ENCODE peak calls at places on chromosome 13, in nine cellular contexts. One of them, this sample, is unnamed. For H3K27me3, the result is how much of the 10 kb centered on the place peaks cover.

GRCh38 chr13:26384587-26384986 is 130.7 kb downstream of the CDK8 start:
- DNase-seq in heart right ventricle: no peak
- DNase-seq in IMR-90: no peak
- DNase-seq in cardiac muscle cell: no peak
- DNase-seq in sigmoid colon: no peak
- DNase-seq in fibroblast of lung: no peak
- DNase-seq in HL-60: no peak
- DNase-seq in transverse colon: no peak
- DNase-seq in brain microvascular endothelial cell: no peak
- DNase-seq in this sample: no peak

GRCh38 chr13:49444517-49445395 is 682 bp downstream of the SETDB2 start:
- DNase-seq in cardiac muscle cell: peak
- DNase-seq in heart right ventricle: no peak
- DNase-seq in IMR-90: peak
- DNase-seq in HL-60: peak
- DNase-seq in fibroblast of lung: peak
- DNase-seq in brain microvascular endothelial cell: no peak
- DNase-seq in sigmoid colon: no peak
- DNase-seq in transverse colon: peak
- DNase-seq in this sample: no peak

GRCh38 chr13:30898721-30899188 is 7.3 kb upstream of the MEDAG start:
- DNase-seq in fibroblast of lung: peak
- DNase-seq in brain microvascular endothelial cell: peak
- DNase-seq in transverse colon: no peak
- DNase-seq in IMR-90: peak
- DNase-seq in sigmoid colon: no peak
- DNase-seq in HL-60: no peak
- DNase-seq in cardiac muscle cell: peak
- DNase-seq in heart right ventricle: no peak
- DNase-seq in this sample: peak

GRCh38 chr13:94192576-94192975 is 286.9 kb downstream of the DCT start:
- DNase-seq in fibroblast of lung: peak
- DNase-seq in IMR-90: peak
- DNase-seq in heart right ventricle: no peak
- DNase-seq in brain microvascular endothelial cell: peak
- DNase-seq in sigmoid colon: no peak
- DNase-seq in HL-60: peak
- DNase-seq in transverse colon: peak
- DNase-seq in cardiac muscle cell: peak
- DNase-seq in this sample: no peak

GRCh38 chr13:33940256-33940655 is 122.3 kb downstream of the RFC3 start:
- DNase-seq in brain microvascular endothelial cell: no peak
- DNase-seq in transverse colon: no peak
- DNase-seq in HL-60: no peak
- DNase-seq in cardiac muscle cell: no peak
- DNase-seq in sigmoid colon: no peak
- DNase-seq in IMR-90: no peak
- DNase-seq in fibroblast of lung: no peak
- DNase-seq in heart right ventricle: no peak
- DNase-seq in this sample: no peak

GRCh38 chr13:41700790-41701310 is 243.5 kb downstream of the RGCC start:
- DNase-seq in brain microvascular endothelial cell: peak
- DNase-seq in fibroblast of lung: peak
- DNase-seq in heart right ventricle: no peak
- DNase-seq in sigmoid colon: no peak
- DNase-seq in HL-60: peak
- DNase-seq in IMR-90: peak
- DNase-seq in transverse colon: no peak
- DNase-seq in cardiac muscle cell: peak
- DNase-seq in this sample: peak

GRCh38 chr13:48817166-48817802 is 158.4 kb upstream of the FNDC3A start:
- DNase-seq in HL-60: no peak
- DNase-seq in fibroblast of lung: no peak
- DNase-seq in heart right ventricle: no peak
- DNase-seq in sigmoid colon: no peak
- DNase-seq in transverse colon: no peak
- DNase-seq in brain microvascular endothelial cell: no peak
- DNase-seq in cardiac muscle cell: no peak
- DNase-seq in IMR-90: no peak
- DNase-seq in this sample: no peak

GRCh38 chr13:113584870-113585671 is 518 bp downstream of the TFDP1 start:
- DNase-seq in sigmoid colon: peak
- DNase-seq in brain microvascular endothelial cell: no peak
- DNase-seq in fibroblast of lung: peak
- DNase-seq in cardiac muscle cell: no peak
- DNase-seq in HL-60: no peak
- DNase-seq in heart right ventricle: no peak
- DNase-seq in transverse colon: peak
- DNase-seq in IMR-90: no peak
- DNase-seq in this sample: no peak

GRCh38 chr13:81381560-81381959 is 1040.6 kb upstream of the SPRY2 start:
- DNase-seq in transverse colon: no peak
- DNase-seq in brain microvascular endothelial cell: no peak
- DNase-seq in fibroblast of lung: no peak
- DNase-seq in cardiac muscle cell: no peak
- DNase-seq in IMR-90: no peak
- DNase-seq in heart right ventricle: no peak
- DNase-seq in HL-60: no peak
- DNase-seq in sigmoid colon: no peak
- DNase-seq in this sample: no peak

GRCh38 chr13:74110053-74110452 is 24.2 kb downstream of the KLF12 start:
- DNase-seq in transverse colon: peak
- DNase-seq in HL-60: no peak
- DNase-seq in heart right ventricle: no peak
- DNase-seq in brain microvascular endothelial cell: no peak
- DNase-seq in cardiac muscle cell: no peak
- DNase-seq in sigmoid colon: no peak
- DNase-seq in IMR-90: no peak
- DNase-seq in fibroblast of lung: no peak
- DNase-seq in this sample: no peak

GRCh38 chr13:98768522-98768921 is 16.1 kb upstream of the SLC15A1 start:
- DNase-seq in cardiac muscle cell: no peak
- DNase-seq in heart right ventricle: no peak
- DNase-seq in IMR-90: no peak
- DNase-seq in HL-60: peak
- DNase-seq in sigmoid colon: no peak
- DNase-seq in transverse colon: no peak
- DNase-seq in brain microvascular endothelial cell: no peak
- DNase-seq in fibroblast of lung: no peak
- DNase-seq in this sample: no peak

GRCh38 chr13:67509039-67509438 is 278.9 kb upstream of the PCDH9 start:
- DNase-seq in transverse colon: no peak
- DNase-seq in fibroblast of lung: no peak
- DNase-seq in brain microvascular endothelial cell: no peak
- DNase-seq in HL-60: no peak
- DNase-seq in IMR-90: no peak
- DNase-seq in heart right ventricle: no peak
- DNase-seq in cardiac muscle cell: no peak
- DNase-seq in sigmoid colon: no peak
- DNase-seq in this sample: no peak

GRCh38 chr13:83780201-83780600 is 102.1 kb downstream of the SLITRK1 start:
- DNase-seq in IMR-90: peak
- DNase-seq in sigmoid colon: no peak
- DNase-seq in HL-60: peak
- DNase-seq in transverse colon: no peak
- DNase-seq in heart right ventricle: no peak
- DNase-seq in fibroblast of lung: peak
- DNase-seq in cardiac muscle cell: peak
- DNase-seq in brain microvascular endothelial cell: peak
- DNase-seq in this sample: no peak

GRCh38 chr13:38590796-38591507 is 95.9 kb upstream of the FREM2 start:
- DNase-seq in HL-60: no peak
- DNase-seq in sigmoid colon: no peak
- DNase-seq in brain microvascular endothelial cell: no peak
- DNase-seq in transverse colon: no peak
- DNase-seq in fibroblast of lung: no peak
- DNase-seq in IMR-90: no peak
- DNase-seq in heart right ventricle: no peak
- DNase-seq in cardiac muscle cell: no peak
- DNase-seq in this sample: no peak

GRCh38 chr13:42011601-42012401 is 36.6 kb upstream of the DGKH start:
- DNase-seq in fibroblast of lung: no peak
- DNase-seq in cardiac muscle cell: no peak
- DNase-seq in HL-60: no peak
- DNase-seq in IMR-90: no peak
- DNase-seq in sigmoid colon: no peak
- DNase-seq in transverse colon: no peak
- DNase-seq in brain microvascular endothelial cell: no peak
- DNase-seq in heart right ventricle: peak
- DNase-seq in this sample: no peak

GRCh38 chr13:86446311-86446710 is 647.1 kb upstream of the SLITRK6 start:
- DNase-seq in sigmoid colon: no peak
- DNase-seq in IMR-90: peak
- DNase-seq in cardiac muscle cell: peak
- DNase-seq in transverse colon: no peak
- DNase-seq in heart right ventricle: no peak
- DNase-seq in brain microvascular endothelial cell: peak
- DNase-seq in fibroblast of lung: peak
- DNase-seq in HL-60: no peak
- DNase-seq in this sample: no peak

GRCh38 chr13:51246411-51247298 is 24.5 kb downstream of the FAM124A start:
- DNase-seq in IMR-90: no peak
- DNase-seq in sigmoid colon: peak
- DNase-seq in fibroblast of lung: no peak
- DNase-seq in cardiac muscle cell: no peak
- DNase-seq in brain microvascular endothelial cell: no peak
- DNase-seq in HL-60: no peak
- DNase-seq in heart right ventricle: peak
- DNase-seq in transverse colon: peak
- DNase-seq in this sample: no peak

GRCh38 chr13:79369226-79369625 is 36.8 kb downstream of the RBM26 start:
- DNase-seq in brain microvascular endothelial cell: no peak
- DNase-seq in HL-60: no peak
- DNase-seq in transverse colon: no peak
- DNase-seq in fibroblast of lung: no peak
- DNase-seq in cardiac muscle cell: no peak
- DNase-seq in IMR-90: no peak
- DNase-seq in sigmoid colon: no peak
- DNase-seq in heart right ventricle: no peak
- DNase-seq in this sample: no peak

GRCh38 chr13:64078025-64078424 is 2662.4 kb upstream of the PCDH20 start:
- DNase-seq in transverse colon: no peak
- DNase-seq in heart right ventricle: no peak
- DNase-seq in cardiac muscle cell: no peak
- DNase-seq in HL-60: no peak
- DNase-seq in brain microvascular endothelial cell: no peak
- DNase-seq in IMR-90: no peak
- DNase-seq in fibroblast of lung: no peak
- DNase-seq in sigmoid colon: no peak
- DNase-seq in this sample: no peak

GRCh38 chr13:46756977-46757376 is 40.0 kb downstream of the ESD start:
- DNase-seq in HL-60: no peak
- DNase-seq in brain microvascular endothelial cell: peak
- DNase-seq in IMR-90: peak
- DNase-seq in cardiac muscle cell: peak
- DNase-seq in sigmoid colon: no peak
- DNase-seq in transverse colon: no peak
- DNase-seq in heart right ventricle: no peak
- DNase-seq in fibroblast of lung: peak
- DNase-seq in this sample: no peak

DNA sequence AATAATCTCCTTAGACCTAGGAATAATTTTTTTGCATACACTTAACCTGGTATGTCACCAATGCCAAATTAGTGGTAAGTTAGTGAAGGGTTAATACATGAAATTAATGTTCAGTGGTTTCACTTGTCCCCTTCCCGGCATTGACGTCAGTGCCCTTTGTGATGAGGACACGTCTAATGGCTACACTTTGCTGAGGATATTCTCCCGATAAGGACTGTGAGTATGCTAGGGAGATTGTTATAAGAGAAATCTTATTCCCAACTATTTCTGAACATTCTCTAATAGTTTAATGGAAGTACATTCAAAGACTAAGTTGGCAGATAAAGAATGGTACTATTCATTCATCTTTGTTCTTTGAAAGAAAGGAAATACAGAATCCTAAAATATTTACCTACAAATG is 102.4 kb downstream of the TNFRSF19 start:
- DNase-seq in sigmoid colon: no peak
- DNase-seq in IMR-90: peak
- DNase-seq in brain microvascular endothelial cell: no peak
- DNase-seq in transverse colon: no peak
- DNase-seq in HL-60: no peak
- DNase-seq in heart right ventricle: no peak
- DNase-seq in fibroblast of lung: peak
- DNase-seq in cardiac muscle cell: peak
- DNase-seq in this sample: no peak
- TF ChIP-seq CTCF in sigmoid colon: no peak
- TF ChIP-seq CTCF in IMR-90: no peak
- TF ChIP-seq CTCF in brain microvascular endothelial cell: no peak
- TF ChIP-seq CTCF in transverse colon: no peak
- TF ChIP-seq CTCF in HL-60: no peak
- TF ChIP-seq CTCF in heart right ventricle: no peak
- TF ChIP-seq CTCF in fibroblast of lung: no peak
- TF ChIP-seq CTCF in cardiac muscle cell: no peak
- TF ChIP-seq CTCF in this sample: no peak

GRCh38 chr13:20159646-20160345 is 1.1 kb downstream of the GJA3 start:
- DNase-seq in cardiac muscle cell: peak
- DNase-seq in heart right ventricle: no peak
- DNase-seq in HL-60: no peak
- DNase-seq in brain microvascular endothelial cell: no peak
- DNase-seq in fibroblast of lung: peak
- DNase-seq in IMR-90: peak
- DNase-seq in sigmoid colon: no peak
- DNase-seq in transverse colon: no peak
- DNase-seq in this sample: no peak
- H3K27me3 ChIP-seq in cardiac muscle cell: under half
- H3K27me3 ChIP-seq in heart right ventricle: half or more
- H3K27me3 ChIP-seq in HL-60: under half
- H3K27me3 ChIP-seq in brain microvascular endothelial cell: under half
- H3K27me3 ChIP-seq in fibroblast of lung: under half
- H3K27me3 ChIP-seq in IMR-90: under half
- H3K27me3 ChIP-seq in sigmoid colon: half or more
- H3K27me3 ChIP-seq in transverse colon: half or more
- H3K27me3 ChIP-seq in this sample: under half

GRCh38 chr13:20287976-20288375 is 55.9 kb upstream of the GJB6 start:
- DNase-seq in transverse colon: no peak
- DNase-seq in fibroblast of lung: no peak
- DNase-seq in IMR-90: no peak
- DNase-seq in heart right ventricle: no peak
- DNase-seq in brain microvascular endothelial cell: no peak
- DNase-seq in sigmoid colon: no peak
- DNase-seq in cardiac muscle cell: no peak
- DNase-seq in HL-60: no peak
- DNase-seq in this sample: no peak
- H3K4me3 ChIP-seq in transverse colon: no peak
- H3K4me3 ChIP-seq in fibroblast of lung: no peak
- H3K4me3 ChIP-seq in IMR-90: no peak
- H3K4me3 ChIP-seq in heart right ventricle: no peak
- H3K4me3 ChIP-seq in brain microvascular endothelial cell: no peak
- H3K4me3 ChIP-seq in sigmoid colon: no peak
- H3K4me3 ChIP-seq in cardiac muscle cell: no peak
- H3K4me3 ChIP-seq in HL-60: no peak
- H3K4me3 ChIP-seq in this sample: no peak

DNA sequence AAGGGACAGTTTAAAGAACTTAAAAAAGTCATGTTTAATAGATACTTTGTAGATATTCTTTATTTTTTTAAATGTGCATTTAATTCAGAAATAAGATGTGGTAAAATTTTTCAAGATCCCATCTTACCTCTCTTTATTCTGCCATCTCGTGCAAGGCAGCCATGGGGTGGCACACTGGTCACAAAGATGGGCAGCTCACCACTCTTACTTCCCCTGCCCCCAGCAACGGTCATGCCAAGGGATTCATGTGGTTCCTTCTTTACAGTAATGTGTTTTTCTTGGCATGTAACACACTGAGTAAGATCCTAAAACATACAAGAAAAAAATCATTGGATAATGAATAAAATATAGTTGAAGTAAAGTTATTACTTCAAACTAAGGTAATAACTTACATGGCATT is 64.2 kb downstream of the LNX2 start:
- DNase-seq in sigmoid colon: peak
- DNase-seq in fibroblast of lung: peak
- DNase-seq in brain microvascular endothelial cell: peak
- DNase-seq in IMR-90: peak
- DNase-seq in transverse colon: no peak
- DNase-seq in cardiac muscle cell: peak
- DNase-seq in HL-60: peak
- DNase-seq in heart right ventricle: no peak
- DNase-seq in this sample: no peak
- TF ChIP-seq CTCF in sigmoid colon: no peak
- TF ChIP-seq CTCF in fibroblast of lung: peak
- TF ChIP-seq CTCF in brain microvascular endothelial cell: peak
- TF ChIP-seq CTCF in IMR-90: peak
- TF ChIP-seq CTCF in transverse colon: no peak
- TF ChIP-seq CTCF in cardiac muscle cell: peak
- TF ChIP-seq CTCF in HL-60: no peak
- TF ChIP-seq CTCF in heart right ventricle: no peak
- TF ChIP-seq CTCF in this sample: peak